ENCODE peak calls at places on chromosomes 3 and 15, in six cellular contexts. One of them, this sample, is unnamed.

GRCh38 chr3:30649572-30650310 is 43.3 kb downstream of the TGFBR2 start:
- DNase-seq in activated CD4-positive, alpha-beta memory T cell treated with anti-CD3 and anti-CD28 coated beads for 36 hours: no peak
- DNase-seq in lower lobe of right lung: no peak
- DNase-seq in NCI-H1092: no peak
- DNase-seq in GM23248: no peak
- DNase-seq in iris pigment epithelial cell: no peak
- DNase-seq in this sample: no peak

GRCh38 chr3:123708531-123708930 is 123.7 kb upstream of the HACD2 start:
- DNase-seq in activated CD4-positive, alpha-beta memory T cell treated with anti-CD3 and anti-CD28 coated beads for 36 hours: no peak
- DNase-seq in lower lobe of right lung: no peak
- DNase-seq in NCI-H1092: no peak
- DNase-seq in GM23248: no peak
- DNase-seq in iris pigment epithelial cell: no peak
- DNase-seq in this sample: no peak

GRCh38 chr15:82804575-82804949 is 1.3 kb downstream of the FSD2 start:
- DNase-seq in activated CD4-positive, alpha-beta memory T cell treated with anti-CD3 and anti-CD28 coated beads for 36 hours: no peak
- DNase-seq in lower lobe of right lung: no peak
- DNase-seq in NCI-H1092: no peak
- DNase-seq in GM23248: no peak
- DNase-seq in iris pigment epithelial cell: no peak
- DNase-seq in this sample: no peak

GRCh38 chr15:44726568-44727461 is 9.5 kb upstream of the TRIM69 start:
- DNase-seq in activated CD4-positive, alpha-beta memory T cell treated with anti-CD3 and anti-CD28 coated beads for 36 hours: peak
- DNase-seq in lower lobe of right lung: no peak
- DNase-seq in NCI-H1092: no peak
- DNase-seq in GM23248: peak
- DNase-seq in iris pigment epithelial cell: peak
- DNase-seq in this sample: peak

GRCh38 chr3:29171583-29171990 is 109.3 kb upstream of the RBMS3 start:
- DNase-seq in activated CD4-positive, alpha-beta memory T cell treated with anti-CD3 and anti-CD28 coated beads for 36 hours: no peak
- DNase-seq in lower lobe of right lung: no peak
- DNase-seq in NCI-H1092: no peak
- DNase-seq in GM23248: no peak
- DNase-seq in iris pigment epithelial cell: peak
- DNase-seq in this sample: peak

GRCh38 chr3:159669753-159670152 is 318.9 kb upstream of the IL12A start:
- DNase-seq in activated CD4-positive, alpha-beta memory T cell treated with anti-CD3 and anti-CD28 coated beads for 36 hours: no peak
- DNase-seq in lower lobe of right lung: no peak
- DNase-seq in NCI-H1092: no peak
- DNase-seq in GM23248: no peak
- DNase-seq in iris pigment epithelial cell: peak
- DNase-seq in this sample: no peak

GRCh38 chr15:74955796-74956647 is 550 bp downstream of the RPP25 start:
- DNase-seq in activated CD4-positive, alpha-beta memory T cell treated with anti-CD3 and anti-CD28 coated beads for 36 hours: peak
- DNase-seq in lower lobe of right lung: peak
- DNase-seq in NCI-H1092: peak
- DNase-seq in GM23248: peak
- DNase-seq in iris pigment epithelial cell: peak
- DNase-seq in this sample: peak

GRCh38 chr3:64575211-64575844 is 112.5 kb downstream of the ADAMTS9 start:
- DNase-seq in activated CD4-positive, alpha-beta memory T cell treated with anti-CD3 and anti-CD28 coated beads for 36 hours: no peak
- DNase-seq in lower lobe of right lung: no peak
- DNase-seq in NCI-H1092: no peak
- DNase-seq in GM23248: peak
- DNase-seq in iris pigment epithelial cell: peak
- DNase-seq in this sample: no peak

GRCh38 chr15:38349251-38349650 is 96.6 kb downstream of the SPRED1 start:
- DNase-seq in activated CD4-positive, alpha-beta memory T cell treated with anti-CD3 and anti-CD28 coated beads for 36 hours: no peak
- DNase-seq in lower lobe of right lung: no peak
- DNase-seq in NCI-H1092: no peak
- DNase-seq in GM23248: no peak
- DNase-seq in iris pigment epithelial cell: peak
- DNase-seq in this sample: no peak

GRCh38 chr3:127964053-127964452 is 49.0 kb downstream of the KBTBD12 start:
- DNase-seq in activated CD4-positive, alpha-beta memory T cell treated with anti-CD3 and anti-CD28 coated beads for 36 hours: no peak
- DNase-seq in lower lobe of right lung: no peak
- DNase-seq in NCI-H1092: peak
- DNase-seq in GM23248: no peak
- DNase-seq in iris pigment epithelial cell: peak
- DNase-seq in this sample: no peak

GRCh38 chr3:105868450-105868744 is 415 bp downstream of the CBLB start:
- DNase-seq in activated CD4-positive, alpha-beta memory T cell treated with anti-CD3 and anti-CD28 coated beads for 36 hours: peak
- DNase-seq in lower lobe of right lung: peak
- DNase-seq in NCI-H1092: no peak
- DNase-seq in GM23248: peak
- DNase-seq in iris pigment epithelial cell: peak
- DNase-seq in this sample: peak

GRCh38 chr3:14831916-14832430 is 13.2 kb downstream of the FGD5 start:
- DNase-seq in activated CD4-positive, alpha-beta memory T cell treated with anti-CD3 and anti-CD28 coated beads for 36 hours: no peak
- DNase-seq in lower lobe of right lung: no peak
- DNase-seq in NCI-H1092: no peak
- DNase-seq in GM23248: no peak
- DNase-seq in iris pigment epithelial cell: no peak
- DNase-seq in this sample: no peak

GRCh38 chr3:134350861-134351311 is 23.4 kb downstream of the AMOTL2 start:
- DNase-seq in activated CD4-positive, alpha-beta memory T cell treated with anti-CD3 and anti-CD28 coated beads for 36 hours: no peak
- DNase-seq in lower lobe of right lung: no peak
- DNase-seq in NCI-H1092: no peak
- DNase-seq in GM23248: peak
- DNase-seq in iris pigment epithelial cell: no peak
- DNase-seq in this sample: no peak

GRCh38 chr15:78055923-78056713 is 21.4 kb downstream of the TBC1D2B start:
- DNase-seq in activated CD4-positive, alpha-beta memory T cell treated with anti-CD3 and anti-CD28 coated beads for 36 hours: no peak
- DNase-seq in lower lobe of right lung: no peak
- DNase-seq in NCI-H1092: no peak
- DNase-seq in GM23248: peak
- DNase-seq in iris pigment epithelial cell: no peak
- DNase-seq in this sample: no peak

GRCh38 chr15:85289677-85290365 is 90.6 kb upstream of the AKAP13 start:
- DNase-seq in activated CD4-positive, alpha-beta memory T cell treated with anti-CD3 and anti-CD28 coated beads for 36 hours: peak
- DNase-seq in lower lobe of right lung: peak
- DNase-seq in NCI-H1092: peak
- DNase-seq in GM23248: peak
- DNase-seq in iris pigment epithelial cell: peak
- DNase-seq in this sample: peak

GRCh38 chr15:77860101-77860691 is 217.3 kb downstream of the TBC1D2B start:
- DNase-seq in activated CD4-positive, alpha-beta memory T cell treated with anti-CD3 and anti-CD28 coated beads for 36 hours: no peak
- DNase-seq in lower lobe of right lung: peak
- DNase-seq in NCI-H1092: no peak
- DNase-seq in GM23248: no peak
- DNase-seq in iris pigment epithelial cell: no peak
- DNase-seq in this sample: no peak

GRCh38 chr3:46463120-46463867 is 1.4 kb downstream of the LTF start:
- DNase-seq in activated CD4-positive, alpha-beta memory T cell treated with anti-CD3 and anti-CD28 coated beads for 36 hours: no peak
- DNase-seq in lower lobe of right lung: no peak
- DNase-seq in NCI-H1092: no peak
- DNase-seq in GM23248: no peak
- DNase-seq in iris pigment epithelial cell: no peak
- DNase-seq in this sample: no peak

GRCh38 chr15:20340931-20341661 is 200.5 kb downstream of the GOLGA6L6 start:
- DNase-seq in activated CD4-positive, alpha-beta memory T cell treated with anti-CD3 and anti-CD28 coated beads for 36 hours: peak
- DNase-seq in lower lobe of right lung: peak
- DNase-seq in NCI-H1092: no peak
- DNase-seq in GM23248: no peak
- DNase-seq in iris pigment epithelial cell: peak
- DNase-seq in this sample: peak

GRCh38 chr3:153219147-153219546 is 57.1 kb downstream of the RAP2B start:
- DNase-seq in activated CD4-positive, alpha-beta memory T cell treated with anti-CD3 and anti-CD28 coated beads for 36 hours: no peak
- DNase-seq in lower lobe of right lung: no peak
- DNase-seq in NCI-H1092: no peak
- DNase-seq in GM23248: peak
- DNase-seq in iris pigment epithelial cell: peak
- DNase-seq in this sample: no peak